ENCODE peak calls at places on chromosomes 11 and 22, in four cellular contexts. Y is stomach, T is lower leg skin, F is ovary. D is an unnamed sample.

GRCh38 chr11:47552086-47552580 is 799 bp downstream of the CELF1 start:
- DNase-seq in T (no peak), F (peak), Y (no peak), D (no peak)

GRCh38 chr11:120124355-120124754 is 13.6 kb downstream of the TRIM29 start:
- DNase-seq in Y (no peak), F (no peak), T (no peak), D (no peak)

GRCh38 chr11:125165664-125166346 is 1.3 kb downstream of the PKNOX2 start:
- DNase-seq in T (peak), Y (no peak), F (no peak), D (no peak)

GRCh38 chr11:81237139-81237538 is 1496.5 kb downstream of the FAM181B start:
- DNase-seq in Y (no peak), F (no peak), T (no peak), D (no peak)

GRCh38 chr11:21710791-21711190 is 482.1 kb upstream of the ANO5 start:
- DNase-seq in F (no peak), Y (no peak), T (no peak), D (no peak)

GRCh38 chr11:88363566-88364169 is 26.1 kb upstream of the CTSC start:
- DNase-seq in Y (no peak), F (no peak), T (no peak), D (no peak)

GRCh38 chr11:25949918-25950317 is 382.0 kb upstream of the ANO3 start:
- DNase-seq in T (no peak), Y (no peak), F (no peak), D (no peak)

GRCh38 chr11:67195971-67196418 is 70.3 kb upstream of the GRK2 start:
- DNase-seq in T (no peak), F (no peak), Y (no peak), D (no peak)

GRCh38 chr11:69369210-69369609 is 75.3 kb downstream of the MYEOV start:
- DNase-seq in F (no peak), T (no peak), Y (no peak), D (no peak)

DNA sequence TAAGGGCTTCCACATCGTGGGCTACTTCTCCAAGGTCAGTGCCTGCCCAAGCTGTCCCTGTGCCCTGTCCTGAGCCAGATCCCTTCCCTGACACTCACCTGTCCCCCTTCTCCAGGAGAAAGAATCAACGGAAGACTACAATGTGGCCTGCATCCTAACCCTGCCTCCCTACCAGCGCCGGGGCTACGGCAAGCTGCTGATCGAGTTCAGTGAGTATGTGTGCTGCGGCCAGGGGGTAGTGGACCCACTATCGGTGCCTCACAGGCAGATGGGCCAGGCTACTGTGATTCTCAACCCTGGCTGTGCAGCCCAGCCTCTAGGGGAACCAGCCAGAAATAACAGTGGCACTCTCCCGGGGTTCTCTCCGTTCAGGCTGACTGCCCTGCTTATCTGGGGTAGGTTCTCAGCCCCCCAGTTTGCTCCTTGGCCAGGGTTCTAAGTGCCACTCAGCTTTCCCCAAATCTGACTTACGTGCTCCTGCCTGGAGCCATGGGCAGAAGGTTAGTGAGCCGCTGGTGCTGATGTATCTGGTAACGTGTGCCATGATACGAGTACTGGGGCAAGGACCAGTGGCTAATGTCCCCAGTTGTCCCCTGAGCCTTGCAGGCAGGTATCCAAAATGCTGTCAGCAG is 3.7 kb downstream of the RNASEH2C start:
- DNase-seq in F (no peak), Y (no peak), T (peak), D (no peak)
- TF ChIP-seq POLR2A in F (no peak), Y (no peak), T (no peak), D (no peak)

DNA sequence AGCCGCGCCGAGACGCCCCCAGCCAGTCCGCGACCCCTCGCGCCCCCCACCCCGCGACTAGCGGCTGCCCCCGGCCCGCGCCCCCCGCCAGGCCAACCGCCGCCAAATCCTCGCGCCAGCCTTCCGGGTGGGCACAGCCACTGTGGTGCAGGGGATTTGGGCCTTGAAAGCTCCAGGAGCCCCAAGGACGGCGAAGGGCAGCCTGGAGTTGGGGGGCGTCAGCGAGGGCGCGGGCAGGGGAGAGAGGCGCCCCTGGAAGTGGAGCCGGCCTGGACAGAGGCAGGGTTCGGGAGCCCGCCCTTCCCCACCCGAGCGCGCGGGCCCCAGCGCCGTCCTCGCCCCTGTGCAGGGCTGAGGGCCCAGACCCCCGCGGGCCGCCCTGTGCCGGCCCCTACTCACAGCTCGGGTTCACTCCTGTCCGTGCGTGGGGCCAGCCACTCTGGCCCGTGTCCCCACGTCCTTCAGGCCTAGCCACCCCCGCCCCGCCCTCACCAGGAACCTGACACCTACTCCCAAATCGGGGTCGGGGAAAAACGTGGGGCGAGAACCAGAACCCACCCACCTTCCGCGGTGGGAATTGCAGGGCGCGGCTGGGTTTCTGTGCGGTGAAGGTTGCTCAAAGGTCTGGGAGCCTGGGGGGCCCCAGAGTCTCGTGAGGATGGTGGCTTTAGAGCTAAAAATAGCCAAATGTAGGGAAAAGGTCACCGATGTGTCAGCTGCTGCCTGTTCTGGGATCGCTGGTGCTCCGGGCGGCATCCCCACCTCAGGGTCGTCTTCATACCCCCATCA is at the start of gene CPT1B:
- DNase-seq in T (no peak), F (no peak), Y (no peak), D (no peak)
- TF ChIP-seq POLR2A in T (no peak), F (no peak), Y (no peak), D (no peak)

DNA sequence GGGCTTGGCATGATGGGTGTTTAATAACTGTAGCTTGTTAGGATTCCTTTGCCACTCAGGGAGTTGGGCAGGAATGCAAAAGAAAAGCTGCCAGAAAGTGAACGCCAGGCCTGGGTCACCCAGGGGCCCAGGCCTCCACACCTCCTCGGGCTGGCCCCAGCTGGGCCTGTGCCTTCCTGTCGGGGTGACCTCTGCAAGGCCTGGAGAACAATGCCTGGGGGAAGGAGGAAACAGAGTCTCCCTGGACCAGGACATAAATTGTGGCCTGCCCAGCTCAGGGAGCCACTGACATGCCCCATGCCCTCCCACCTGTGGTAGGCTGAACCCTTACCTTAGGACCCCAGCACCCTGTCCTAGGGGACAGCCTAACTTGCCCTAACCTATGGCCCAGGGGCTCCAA is 21.9 kb downstream of the MN1 start:
- DNase-seq in T (no peak), F (no peak), Y (no peak), D (no peak)
- TF ChIP-seq POLR2A in T (no peak), F (no peak), Y (no peak), D (no peak)

GRCh38 chr11:62705880-62706831 is 1.1 kb downstream of the BSCL2 start:
- DNase-seq in F (peak), T (peak), Y (peak), D (peak)
- TF ChIP-seq POLR2A in F (no peak), T (no peak), Y (no peak), D (peak)

GRCh38 chr22:41683616-41684015 is 5.1 kb downstream of the SNU13 start:
- DNase-seq in Y (no peak), F (no peak), T (no peak), D (no peak)

GRCh38 chr22:41681616-41682015 is 7.1 kb downstream of the SNU13 start:
- DNase-seq in F (no peak), Y (no peak), T (no peak), D (peak)

GRCh38 chr22:41684194-41684593 is 4.5 kb downstream of the SNU13 start:
- DNase-seq in T (no peak), F (no peak), Y (no peak), D (no peak)

GRCh38 chr22:41683052-41683451 is 5.6 kb downstream of the SNU13 start:
- DNase-seq in F (no peak), T (no peak), Y (no peak), D (peak)

DNA sequence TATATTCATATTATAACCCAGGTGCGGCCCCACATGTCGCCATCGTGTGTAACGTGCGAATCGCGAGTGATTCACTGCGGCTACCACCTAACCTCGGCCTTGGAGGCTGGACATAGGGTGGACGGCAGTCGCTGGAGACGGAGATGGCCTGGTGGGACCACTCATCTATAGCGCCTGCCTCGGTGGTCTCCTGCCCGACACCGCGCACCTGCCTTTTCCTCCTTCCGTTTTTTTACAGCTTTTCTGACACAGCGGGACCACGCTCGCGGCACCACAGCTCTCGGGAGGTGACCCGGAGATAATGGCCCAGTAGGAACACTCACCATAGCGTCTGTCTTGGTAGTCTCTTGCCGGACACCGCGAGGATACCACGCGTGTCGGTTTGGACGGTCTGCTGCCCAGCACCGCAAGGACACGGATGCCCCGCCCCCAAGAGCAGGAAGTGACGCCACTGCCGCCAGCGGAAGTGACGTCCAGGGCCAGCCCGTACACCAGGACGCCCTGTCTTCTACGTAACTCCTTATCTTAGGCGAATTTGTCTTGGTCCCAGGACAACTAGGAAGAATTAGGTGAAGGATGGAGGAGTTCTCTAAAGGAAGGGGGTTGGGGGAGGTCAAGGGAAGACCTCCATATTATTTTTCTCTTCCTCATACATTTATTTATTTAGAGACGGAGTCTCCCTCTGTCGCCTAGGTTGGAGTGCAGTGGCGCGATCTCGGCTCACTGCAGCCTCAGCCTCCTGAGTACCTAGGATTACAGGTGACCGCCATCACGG is 6.4 kb downstream of the SNU13 start:
- DNase-seq in T (peak), F (peak), Y (peak), D (peak)
- TF ChIP-seq POLR2A in T (peak), F (peak), Y (peak), D (peak)

DNA sequence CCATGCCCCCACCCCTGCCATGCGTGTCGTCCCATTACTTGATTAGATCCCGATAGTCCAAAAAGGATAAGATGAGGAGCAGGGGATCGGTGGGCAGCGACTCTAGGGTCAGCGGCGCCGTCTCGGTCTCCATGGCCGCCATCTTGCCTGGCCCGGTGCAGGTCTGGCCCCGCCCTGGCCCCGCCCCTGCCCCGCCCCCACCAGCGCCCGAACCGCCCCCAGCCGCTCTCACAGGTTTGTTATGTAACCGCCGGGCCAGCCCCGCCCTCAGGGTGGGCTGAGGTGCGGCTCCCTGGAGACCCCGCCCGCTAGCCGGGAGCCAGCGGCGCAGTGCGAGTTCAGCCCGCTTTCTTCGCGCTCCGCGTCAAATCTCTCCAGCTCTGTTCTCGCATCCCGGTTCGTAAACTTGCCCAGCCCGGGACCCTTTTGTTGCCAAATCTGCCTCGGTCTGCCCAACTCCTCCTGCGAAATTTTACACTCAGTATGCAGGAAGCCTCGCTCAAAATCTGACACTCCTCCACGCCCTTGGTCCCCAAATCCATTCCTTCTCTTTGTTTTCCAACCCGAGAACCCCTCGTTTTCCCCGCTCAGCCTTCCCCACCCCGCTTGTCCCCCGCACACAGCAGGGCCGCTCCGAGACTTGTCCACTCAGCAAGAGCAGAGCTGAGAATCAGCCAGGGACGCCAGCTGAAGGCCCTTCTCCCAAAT is at the start of gene FBXO3:
- DNase-seq in Y (peak), F (peak), T (peak), D (peak)
- TF ChIP-seq POLR2A in Y (no peak), F (no peak), T (no peak), D (peak)